ENCODE peak calls at places on chromosomes 16 and 17, in six cellular contexts. One of them, this sample, is unnamed.

GRCh38 chr16:74561626-74562025 is 45.3 kb downstream of the GLG1 start:
- DNase-seq in progenitor cell of endocrine pancreas: no peak
- DNase-seq in anterior cingulate cortex: no peak
- DNase-seq in CD4-positive, alpha-beta T cell: no peak
- DNase-seq in B cell: no peak
- DNase-seq in body of pancreas: no peak
- DNase-seq in this sample: no peak

GRCh38 chr16:23950898-23951297 is 115.1 kb downstream of the PRKCB start:
- DNase-seq in anterior cingulate cortex: no peak
- DNase-seq in CD4-positive, alpha-beta T cell: no peak
- DNase-seq in body of pancreas: no peak
- DNase-seq in progenitor cell of endocrine pancreas: no peak
- DNase-seq in B cell: no peak
- DNase-seq in this sample: no peak

GRCh38 chr16:397135-397661 is at the start of gene NME4:
- DNase-seq in CD4-positive, alpha-beta T cell: no peak
- DNase-seq in anterior cingulate cortex: no peak
- DNase-seq in body of pancreas: no peak
- DNase-seq in B cell: no peak
- DNase-seq in progenitor cell of endocrine pancreas: peak; percentile 37
- DNase-seq in this sample: no peak

GRCh38 chr17:27824745-27825144 is 24.4 kb upstream of the NOS2 start:
- DNase-seq in B cell: no peak
- DNase-seq in anterior cingulate cortex: no peak
- DNase-seq in body of pancreas: no peak
- DNase-seq in progenitor cell of endocrine pancreas: no peak
- DNase-seq in CD4-positive, alpha-beta T cell: no peak
- DNase-seq in this sample: no peak

GRCh38 chr17:63406689-63407330 is 39.3 kb downstream of the CYB561 start:
- DNase-seq in anterior cingulate cortex: no peak
- DNase-seq in progenitor cell of endocrine pancreas: peak; percentile 56
- DNase-seq in CD4-positive, alpha-beta T cell: peak; percentile 59
- DNase-seq in body of pancreas: peak; percentile 81
- DNase-seq in B cell: peak; percentile 75
- DNase-seq in this sample: peak; percentile 63

GRCh38 chr17:33452797-33453196 is 159.7 kb upstream of the ASIC2 start:
- DNase-seq in CD4-positive, alpha-beta T cell: no peak
- DNase-seq in B cell: no peak
- DNase-seq in progenitor cell of endocrine pancreas: no peak
- DNase-seq in anterior cingulate cortex: no peak
- DNase-seq in body of pancreas: no peak
- DNase-seq in this sample: no peak

GRCh38 chr16:2983706-2984136 is 3.5 kb upstream of the PKMYT1 start:
- DNase-seq in anterior cingulate cortex: no peak
- DNase-seq in B cell: peak; percentile 70
- DNase-seq in progenitor cell of endocrine pancreas: peak; percentile 81
- DNase-seq in body of pancreas: peak; percentile 82
- DNase-seq in CD4-positive, alpha-beta T cell: no peak
- DNase-seq in this sample: peak; percentile 93

GRCh38 chr16:86676216-86676800 is 98.0 kb downstream of the FOXL1 start:
- DNase-seq in body of pancreas: no peak
- DNase-seq in B cell: no peak
- DNase-seq in CD4-positive, alpha-beta T cell: no peak
- DNase-seq in anterior cingulate cortex: no peak
- DNase-seq in progenitor cell of endocrine pancreas: no peak
- DNase-seq in this sample: no peak

GRCh38 chr16:85428168-85428898 is 184.8 kb upstream of the GSE1 start:
- DNase-seq in CD4-positive, alpha-beta T cell: peak; percentile 21
- DNase-seq in progenitor cell of endocrine pancreas: peak; percentile 9
- DNase-seq in B cell: peak; percentile 50
- DNase-seq in anterior cingulate cortex: no peak
- DNase-seq in body of pancreas: peak; percentile 66
- DNase-seq in this sample: peak; percentile 81

GRCh38 chr17:53924530-53925455 is 102.1 kb downstream of the KIF2B start:
- DNase-seq in body of pancreas: no peak
- DNase-seq in progenitor cell of endocrine pancreas: no peak
- DNase-seq in CD4-positive, alpha-beta T cell: no peak
- DNase-seq in anterior cingulate cortex: no peak
- DNase-seq in B cell: no peak
- DNase-seq in this sample: peak; percentile 48

GRCh38 chr16:49012961-49013726 is 268.5 kb downstream of the CBLN1 start:
- DNase-seq in anterior cingulate cortex: no peak
- DNase-seq in body of pancreas: no peak
- DNase-seq in CD4-positive, alpha-beta T cell: no peak
- DNase-seq in progenitor cell of endocrine pancreas: no peak
- DNase-seq in B cell: no peak
- DNase-seq in this sample: no peak

GRCh38 chr17:74337834-74338500 is 11.9 kb downstream of the KIF19 start:
- DNase-seq in B cell: no peak
- DNase-seq in CD4-positive, alpha-beta T cell: no peak
- DNase-seq in body of pancreas: no peak
- DNase-seq in progenitor cell of endocrine pancreas: no peak
- DNase-seq in anterior cingulate cortex: no peak
- DNase-seq in this sample: no peak

GRCh38 chr17:76547183-76547641 is 7.4 kb downstream of the PRCD start:
- DNase-seq in CD4-positive, alpha-beta T cell: peak; percentile 57
- DNase-seq in progenitor cell of endocrine pancreas: peak; percentile 48
- DNase-seq in anterior cingulate cortex: no peak
- DNase-seq in B cell: peak; percentile 72
- DNase-seq in body of pancreas: no peak
- DNase-seq in this sample: peak; percentile 89

GRCh38 chr16:30569746-30570325 is 1.7 kb downstream of the ZNF688 start:
- DNase-seq in CD4-positive, alpha-beta T cell: no peak
- DNase-seq in body of pancreas: no peak
- DNase-seq in progenitor cell of endocrine pancreas: no peak
- DNase-seq in anterior cingulate cortex: no peak
- DNase-seq in B cell: no peak
- DNase-seq in this sample: no peak

GRCh38 chr17:40121191-40121885 is 433 bp upstream of the MSL1 start:
- DNase-seq in CD4-positive, alpha-beta T cell: no peak
- DNase-seq in body of pancreas: no peak
- DNase-seq in B cell: no peak
- DNase-seq in anterior cingulate cortex: no peak
- DNase-seq in progenitor cell of endocrine pancreas: no peak
- DNase-seq in this sample: no peak

GRCh38 chr17:40561294-40561870 is 3.9 kb downstream of the CCR7 start:
- DNase-seq in progenitor cell of endocrine pancreas: no peak
- DNase-seq in body of pancreas: no peak
- DNase-seq in B cell: no peak
- DNase-seq in anterior cingulate cortex: no peak
- DNase-seq in CD4-positive, alpha-beta T cell: no peak
- DNase-seq in this sample: no peak

GRCh38 chr16:12609937-12610699 is 193.6 kb downstream of the CPPED1 start:
- DNase-seq in anterior cingulate cortex: no peak
- DNase-seq in progenitor cell of endocrine pancreas: no peak
- DNase-seq in B cell: no peak
- DNase-seq in CD4-positive, alpha-beta T cell: no peak
- DNase-seq in body of pancreas: no peak
- DNase-seq in this sample: no peak

GRCh38 chr17:75552847-75553552 is 27.5 kb downstream of the LLGL2 start:
- DNase-seq in B cell: peak; percentile 30
- DNase-seq in CD4-positive, alpha-beta T cell: no peak
- DNase-seq in progenitor cell of endocrine pancreas: no peak
- DNase-seq in body of pancreas: no peak
- DNase-seq in anterior cingulate cortex: no peak
- DNase-seq in this sample: peak; percentile 61

GRCh38 chr17:79947351-79948031 is 88.2 kb downstream of the TBC1D16 start:
- DNase-seq in B cell: no peak
- DNase-seq in progenitor cell of endocrine pancreas: no peak
- DNase-seq in anterior cingulate cortex: no peak
- DNase-seq in CD4-positive, alpha-beta T cell: no peak
- DNase-seq in body of pancreas: peak; percentile 11
- DNase-seq in this sample: no peak

GRCh38 chr16:56780646-56781045 is 50.7 kb downstream of the NUP93 start:
- DNase-seq in B cell: no peak
- DNase-seq in body of pancreas: no peak
- DNase-seq in progenitor cell of endocrine pancreas: no peak
- DNase-seq in anterior cingulate cortex: no peak
- DNase-seq in CD4-positive, alpha-beta T cell: no peak
- DNase-seq in this sample: no peak

GRCh38 chr17:68539536-68540469 is 27.6 kb downstream of the PRKAR1A start:
- DNase-seq in anterior cingulate cortex: no peak
- DNase-seq in B cell: peak; percentile 46
- DNase-seq in CD4-positive, alpha-beta T cell: no peak
- DNase-seq in progenitor cell of endocrine pancreas: no peak
- DNase-seq in body of pancreas: no peak
- DNase-seq in this sample: peak; percentile 23

GRCh38 chr17:34598161-34598776 is 18.9 kb downstream of the TMEM132E start:
- DNase-seq in anterior cingulate cortex: no peak
- DNase-seq in progenitor cell of endocrine pancreas: no peak
- DNase-seq in body of pancreas: no peak
- DNase-seq in B cell: no peak
- DNase-seq in CD4-positive, alpha-beta T cell: no peak
- DNase-seq in this sample: no peak

GRCh38 chr17:31802502-31802901 is 56.5 kb downstream of the COPRS start:
- DNase-seq in CD4-positive, alpha-beta T cell: no peak
- DNase-seq in body of pancreas: no peak
- DNase-seq in progenitor cell of endocrine pancreas: no peak
- DNase-seq in B cell: no peak
- DNase-seq in anterior cingulate cortex: no peak
- DNase-seq in this sample: no peak

GRCh38 chr17:11251561-11252107 is 10.6 kb downstream of the SHISA6 start:
- DNase-seq in body of pancreas: no peak
- DNase-seq in CD4-positive, alpha-beta T cell: no peak
- DNase-seq in anterior cingulate cortex: no peak
- DNase-seq in B cell: no peak
- DNase-seq in progenitor cell of endocrine pancreas: no peak
- DNase-seq in this sample: no peak

GRCh38 chr17:57902117-57902799 is 52.4 kb upstream of the MRPS23 start:
- DNase-seq in CD4-positive, alpha-beta T cell: no peak
- DNase-seq in body of pancreas: no peak
- DNase-seq in B cell: no peak
- DNase-seq in progenitor cell of endocrine pancreas: no peak
- DNase-seq in anterior cingulate cortex: no peak
- DNase-seq in this sample: no peak

GRCh38 chr17:3911271-3912053 is 4.8 kb downstream of the P2RX1 start:
- DNase-seq in anterior cingulate cortex: no peak
- DNase-seq in body of pancreas: no peak
- DNase-seq in progenitor cell of endocrine pancreas: no peak
- DNase-seq in CD4-positive, alpha-beta T cell: peak; percentile 25
- DNase-seq in B cell: peak; percentile 95
- DNase-seq in this sample: no peak

GRCh38 chr16:50395763-50396710 is 27.2 kb upstream of the BRD7 start:
- DNase-seq in anterior cingulate cortex: no peak
- DNase-seq in CD4-positive, alpha-beta T cell: peak; percentile 13
- DNase-seq in B cell: no peak
- DNase-seq in body of pancreas: no peak
- DNase-seq in progenitor cell of endocrine pancreas: no peak
- DNase-seq in this sample: no peak

GRCh38 chr17:82863941-82864720 is 24.3 kb upstream of the ZNF750 start:
- DNase-seq in CD4-positive, alpha-beta T cell: peak; percentile 83
- DNase-seq in B cell: peak; percentile 91
- DNase-seq in anterior cingulate cortex: no peak
- DNase-seq in body of pancreas: no peak
- DNase-seq in progenitor cell of endocrine pancreas: no peak
- DNase-seq in this sample: no peak

GRCh38 chr17:45228121-45228941 is 6.6 kb downstream of the FMNL1 start:
- DNase-seq in anterior cingulate cortex: no peak
- DNase-seq in progenitor cell of endocrine pancreas: no peak
- DNase-seq in B cell: no peak
- DNase-seq in body of pancreas: no peak
- DNase-seq in CD4-positive, alpha-beta T cell: no peak
- DNase-seq in this sample: no peak

GRCh38 chr16:89860747-89861304 is 12.6 kb upstream of the TCF25 start:
- DNase-seq in progenitor cell of endocrine pancreas: peak; percentile 73
- DNase-seq in B cell: peak; percentile 61
- DNase-seq in body of pancreas: peak; percentile 72
- DNase-seq in anterior cingulate cortex: no peak
- DNase-seq in CD4-positive, alpha-beta T cell: peak; percentile 62
- DNase-seq in this sample: peak; percentile 94

GRCh38 chr17:76270770-76271668 is 5.9 kb downstream of the UBALD2 start:
- DNase-seq in body of pancreas: no peak
- DNase-seq in anterior cingulate cortex: no peak
- DNase-seq in CD4-positive, alpha-beta T cell: no peak
- DNase-seq in B cell: no peak
- DNase-seq in progenitor cell of endocrine pancreas: no peak
- DNase-seq in this sample: no peak

GRCh38 chr17:5049314-5049819 is 14.1 kb upstream of the SLC52A1 start:
- DNase-seq in CD4-positive, alpha-beta T cell: peak; percentile 65
- DNase-seq in B cell: peak; percentile 73
- DNase-seq in anterior cingulate cortex: no peak
- DNase-seq in body of pancreas: no peak
- DNase-seq in progenitor cell of endocrine pancreas: no peak
- DNase-seq in this sample: no peak

GRCh38 chr17:34842235-34842634 is 119.0 kb downstream of the CCT6B start:
- DNase-seq in B cell: no peak
- DNase-seq in body of pancreas: no peak
- DNase-seq in CD4-positive, alpha-beta T cell: no peak
- DNase-seq in progenitor cell of endocrine pancreas: no peak
- DNase-seq in anterior cingulate cortex: no peak
- DNase-seq in this sample: no peak

GRCh38 chr17:72237223-72237622 is 116.4 kb downstream of the SOX9 start:
- DNase-seq in B cell: no peak
- DNase-seq in body of pancreas: no peak
- DNase-seq in CD4-positive, alpha-beta T cell: no peak
- DNase-seq in progenitor cell of endocrine pancreas: no peak
- DNase-seq in anterior cingulate cortex: no peak
- DNase-seq in this sample: no peak

GRCh38 chr17:79621151-79621940 is 10.5 kb upstream of the RBFOX3 start:
- DNase-seq in progenitor cell of endocrine pancreas: no peak
- DNase-seq in anterior cingulate cortex: no peak
- DNase-seq in B cell: no peak
- DNase-seq in CD4-positive, alpha-beta T cell: no peak
- DNase-seq in body of pancreas: peak; percentile 7
- DNase-seq in this sample: no peak

GRCh38 chr17:13593021-13593751 is 8.5 kb downstream of the HS3ST3A1 start:
- DNase-seq in B cell: no peak
- DNase-seq in body of pancreas: no peak
- DNase-seq in anterior cingulate cortex: no peak
- DNase-seq in progenitor cell of endocrine pancreas: no peak
- DNase-seq in CD4-positive, alpha-beta T cell: no peak
- DNase-seq in this sample: no peak

GRCh38 chr17:40378966-40379365 is 14.4 kb upstream of the GJD3 start:
- DNase-seq in anterior cingulate cortex: no peak
- DNase-seq in B cell: no peak
- DNase-seq in body of pancreas: no peak
- DNase-seq in CD4-positive, alpha-beta T cell: no peak
- DNase-seq in progenitor cell of endocrine pancreas: no peak
- DNase-seq in this sample: no peak